ENCODE peak calls at places on chromosome 7, in four cellular contexts. One of them, this sample, is unnamed.

GRCh38 chr7:149776305-149776704 is 2.9 kb upstream of the ZNF467 start:
- DNase-seq in IMR-90: peak; percentile 15
- DNase-seq in NCI-H526: no peak
- DNase-seq in DMS79: no peak
- DNase-seq in this sample: no peak

GRCh38 chr7:30182186-30182585 is 47.4 kb downstream of the MTURN start:
- DNase-seq in IMR-90: no peak
- DNase-seq in DMS79: no peak
- DNase-seq in NCI-H526: no peak
- DNase-seq in this sample: peak; percentile 88

GRCh38 chr7:44431091-44431608 is 59.3 kb downstream of the NUDCD3 start:
- DNase-seq in NCI-H526: peak; percentile 13
- DNase-seq in IMR-90: peak; percentile 28
- DNase-seq in DMS79: no peak
- DNase-seq in this sample: peak; percentile 44

GRCh38 chr7:111711426-111712065 is 149.3 kb upstream of the IMMP2L start:
- DNase-seq in NCI-H526: no peak
- DNase-seq in IMR-90: no peak
- DNase-seq in DMS79: peak; percentile 79
- DNase-seq in this sample: no peak

GRCh38 chr7:138668197-138668596 is 33.0 kb downstream of the SVOPL start:
- DNase-seq in IMR-90: no peak
- DNase-seq in NCI-H526: no peak
- DNase-seq in DMS79: no peak
- DNase-seq in this sample: no peak

GRCh38 chr7:37248396-37248836 is 200.2 kb downstream of the ELMO1 start:
- DNase-seq in IMR-90: no peak
- DNase-seq in DMS79: no peak
- DNase-seq in NCI-H526: peak; percentile 5
- DNase-seq in this sample: no peak

GRCh38 chr7:133139350-133139749 is 57.5 kb upstream of the CHCHD3 start:
- DNase-seq in NCI-H526: no peak
- DNase-seq in DMS79: no peak
- DNase-seq in IMR-90: peak; percentile 49
- DNase-seq in this sample: no peak

GRCh38 chr7:158428131-158428841 is 159.3 kb downstream of the PTPRN2 start:
- DNase-seq in IMR-90: no peak
- DNase-seq in NCI-H526: no peak
- DNase-seq in DMS79: no peak
- DNase-seq in this sample: no peak

GRCh38 chr7:51160411-51160810 is 156.2 kb downstream of the COBL start:
- DNase-seq in IMR-90: no peak
- DNase-seq in NCI-H526: no peak
- DNase-seq in DMS79: no peak
- DNase-seq in this sample: no peak

GRCh38 chr7:76282344-76283253 is 19.9 kb upstream of the HSPB1 start:
- DNase-seq in NCI-H526: peak; percentile 74
- DNase-seq in IMR-90: no peak
- DNase-seq in DMS79: no peak
- DNase-seq in this sample: no peak

GRCh38 chr7:37016073-37016878 is 292.0 kb upstream of the AOAH start:
- DNase-seq in NCI-H526: no peak
- DNase-seq in DMS79: no peak
- DNase-seq in IMR-90: no peak
- DNase-seq in this sample: no peak

GRCh38 chr7:103114576-103115008 is 34.3 kb downstream of the NAPEPLD start:
- DNase-seq in IMR-90: no peak
- DNase-seq in NCI-H526: no peak
- DNase-seq in DMS79: no peak
- DNase-seq in this sample: no peak

GRCh38 chr7:124284937-124285336 is 252.1 kb upstream of the TMEM229A start:
- DNase-seq in DMS79: no peak
- DNase-seq in NCI-H526: no peak
- DNase-seq in IMR-90: no peak
- DNase-seq in this sample: no peak

GRCh38 chr7:131109757-131110293 is 217.9 kb upstream of the MKLN1 start:
- DNase-seq in NCI-H526: peak; percentile 87
- DNase-seq in IMR-90: peak; percentile 78
- DNase-seq in DMS79: peak; percentile 30
- DNase-seq in this sample: peak; percentile 60

GRCh38 chr7:96713037-96713436 is 3.4 kb upstream of the SEM1 start:
- DNase-seq in DMS79: no peak
- DNase-seq in NCI-H526: no peak
- DNase-seq in IMR-90: no peak
- DNase-seq in this sample: no peak

GRCh38 chr7:123787227-123788007 is 38.6 kb upstream of the WASL start:
- DNase-seq in NCI-H526: no peak
- DNase-seq in IMR-90: no peak
- DNase-seq in DMS79: no peak
- DNase-seq in this sample: no peak

GRCh38 chr7:27202018-27202740 is 2.3 kb upstream of the HOXA13 start:
- DNase-seq in DMS79: no peak
- DNase-seq in NCI-H526: no peak
- DNase-seq in IMR-90: no peak
- DNase-seq in this sample: no peak

GRCh38 chr7:7552199-7552598 is 14.5 kb upstream of the MIOS start:
- DNase-seq in DMS79: no peak
- DNase-seq in NCI-H526: no peak
- DNase-seq in IMR-90: no peak
- DNase-seq in this sample: no peak

GRCh38 chr7:128274246-128274889 is 33.3 kb downstream of the LEP start:
- DNase-seq in IMR-90: no peak
- DNase-seq in DMS79: no peak
- DNase-seq in NCI-H526: no peak
- DNase-seq in this sample: no peak

GRCh38 chr7:96781919-96782318 is 72.3 kb upstream of the SEM1 start:
- DNase-seq in NCI-H526: no peak
- DNase-seq in IMR-90: no peak
- DNase-seq in DMS79: no peak
- DNase-seq in this sample: no peak

GRCh38 chr7:47534322-47535032 is 47.4 kb downstream of the TNS3 start:
- DNase-seq in IMR-90: no peak
- DNase-seq in NCI-H526: peak; percentile 22
- DNase-seq in DMS79: no peak
- DNase-seq in this sample: no peak

GRCh38 chr7:127967276-127967675 is 64.0 kb downstream of the LRRC4 start:
- DNase-seq in DMS79: no peak
- DNase-seq in IMR-90: no peak
- DNase-seq in NCI-H526: no peak
- DNase-seq in this sample: no peak

GRCh38 chr7:161786-162185 is 30.6 kb upstream of the FAM20C start:
- DNase-seq in NCI-H526: no peak
- DNase-seq in DMS79: no peak
- DNase-seq in IMR-90: no peak
- DNase-seq in this sample: no peak

GRCh38 chr7:73397521-73397934 is 36.0 kb upstream of the FZD9 start:
- DNase-seq in DMS79: no peak
- DNase-seq in IMR-90: no peak
- DNase-seq in NCI-H526: no peak
- DNase-seq in this sample: peak; percentile 31

GRCh38 chr7:35604595-35604994 is 90.3 kb downstream of the HERPUD2 start:
- DNase-seq in NCI-H526: no peak
- DNase-seq in DMS79: no peak
- DNase-seq in IMR-90: no peak
- DNase-seq in this sample: no peak

GRCh38 chr7:105838273-105839141 is 37.9 kb downstream of the ATXN7L1 start:
- DNase-seq in IMR-90: peak; percentile 73
- DNase-seq in DMS79: peak; percentile 62
- DNase-seq in NCI-H526: peak; percentile 56
- DNase-seq in this sample: no peak

GRCh38 chr7:158077441-158077840 is 510.2 kb downstream of the PTPRN2 start:
- DNase-seq in NCI-H526: no peak
- DNase-seq in IMR-90: no peak
- DNase-seq in DMS79: peak; percentile 38
- DNase-seq in this sample: no peak

GRCh38 chr7:136144182-136144581 is 167.0 kb upstream of the MTPN start:
- DNase-seq in NCI-H526: no peak
- DNase-seq in IMR-90: no peak
- DNase-seq in DMS79: no peak
- DNase-seq in this sample: no peak

GRCh38 chr7:45646996-45647411 is 72.8 kb downstream of the ADCY1 start:
- DNase-seq in IMR-90: peak; percentile 8
- DNase-seq in DMS79: no peak
- DNase-seq in NCI-H526: no peak
- DNase-seq in this sample: peak; percentile 48